ENCODE peak calls at places on chromosomes 6 and 20, in ten cellular contexts. One of them, this sample, is unnamed. For H3K4me1, the result is how much of the 10 kb centered on the place peaks cover.

GRCh38 chr6:154821638-154822037 is 88.4 kb downstream of the SCAF8 start:
- DNase-seq in spleen: no peak
- DNase-seq in suprapubic skin: no peak
- DNase-seq in K562: no peak
- DNase-seq in breast epithelium: no peak
- DNase-seq in upper lobe of left lung: no peak
- DNase-seq in HCT116: no peak
- DNase-seq in stomach: no peak
- DNase-seq in SK-N-SH: no peak
- DNase-seq in transverse colon: no peak
- DNase-seq in this sample: no peak

GRCh38 chr6:22954749-22955385 is 385.5 kb downstream of the HDGFL1 start:
- DNase-seq in spleen: no peak
- DNase-seq in suprapubic skin: no peak
- DNase-seq in K562: no peak
- DNase-seq in breast epithelium: no peak
- DNase-seq in upper lobe of left lung: no peak
- DNase-seq in HCT116: no peak
- DNase-seq in stomach: no peak
- DNase-seq in SK-N-SH: no peak
- DNase-seq in transverse colon: no peak
- DNase-seq in this sample: no peak

GRCh38 chr20:1860446-1860845 is 34.8 kb upstream of the SIRPA start:
- DNase-seq in spleen: no peak
- DNase-seq in suprapubic skin: no peak
- DNase-seq in K562: no peak
- DNase-seq in breast epithelium: no peak
- DNase-seq in upper lobe of left lung: no peak
- DNase-seq in HCT116: no peak
- DNase-seq in stomach: no peak
- DNase-seq in SK-N-SH: no peak
- DNase-seq in transverse colon: no peak
- DNase-seq in this sample: no peak

GRCh38 chr6:96943535-96943934 is 19.0 kb downstream of the KLHL32 start:
- DNase-seq in spleen: no peak
- DNase-seq in suprapubic skin: no peak
- DNase-seq in K562: no peak
- DNase-seq in breast epithelium: no peak
- DNase-seq in upper lobe of left lung: no peak
- DNase-seq in HCT116: no peak
- DNase-seq in stomach: no peak
- DNase-seq in SK-N-SH: no peak
- DNase-seq in transverse colon: no peak
- DNase-seq in this sample: no peak

GRCh38 chr20:59643616-59644061 is 39.3 kb downstream of the PHACTR3 start:
- DNase-seq in spleen: peak
- DNase-seq in suprapubic skin: no peak
- DNase-seq in K562: no peak
- DNase-seq in breast epithelium: no peak
- DNase-seq in upper lobe of left lung: no peak
- DNase-seq in HCT116: no peak
- DNase-seq in stomach: peak
- DNase-seq in SK-N-SH: no peak
- DNase-seq in transverse colon: no peak
- DNase-seq in this sample: peak

GRCh38 chr6:79808846-79809245 is 138.5 kb downstream of the ELOVL4 start:
- DNase-seq in spleen: no peak
- DNase-seq in suprapubic skin: no peak
- DNase-seq in K562: no peak
- DNase-seq in breast epithelium: no peak
- DNase-seq in upper lobe of left lung: no peak
- DNase-seq in HCT116: no peak
- DNase-seq in stomach: no peak
- DNase-seq in SK-N-SH: no peak
- DNase-seq in transverse colon: no peak
- DNase-seq in this sample: no peak

GRCh38 chr6:137813308-137813707 is 53.8 kb upstream of the TNFAIP3 start:
- DNase-seq in spleen: no peak
- DNase-seq in suprapubic skin: no peak
- DNase-seq in K562: no peak
- DNase-seq in breast epithelium: no peak
- DNase-seq in upper lobe of left lung: no peak
- DNase-seq in HCT116: no peak
- DNase-seq in stomach: no peak
- DNase-seq in SK-N-SH: no peak
- DNase-seq in transverse colon: no peak
- DNase-seq in this sample: no peak

GRCh38 chr6:38067263-38067980 is 247.9 kb downstream of the ZFAND3 start:
- DNase-seq in spleen: no peak
- DNase-seq in suprapubic skin: no peak
- DNase-seq in K562: no peak
- DNase-seq in breast epithelium: no peak
- DNase-seq in upper lobe of left lung: no peak
- DNase-seq in HCT116: no peak
- DNase-seq in stomach: no peak
- DNase-seq in SK-N-SH: no peak
- DNase-seq in transverse colon: no peak
- DNase-seq in this sample: no peak

DNA sequence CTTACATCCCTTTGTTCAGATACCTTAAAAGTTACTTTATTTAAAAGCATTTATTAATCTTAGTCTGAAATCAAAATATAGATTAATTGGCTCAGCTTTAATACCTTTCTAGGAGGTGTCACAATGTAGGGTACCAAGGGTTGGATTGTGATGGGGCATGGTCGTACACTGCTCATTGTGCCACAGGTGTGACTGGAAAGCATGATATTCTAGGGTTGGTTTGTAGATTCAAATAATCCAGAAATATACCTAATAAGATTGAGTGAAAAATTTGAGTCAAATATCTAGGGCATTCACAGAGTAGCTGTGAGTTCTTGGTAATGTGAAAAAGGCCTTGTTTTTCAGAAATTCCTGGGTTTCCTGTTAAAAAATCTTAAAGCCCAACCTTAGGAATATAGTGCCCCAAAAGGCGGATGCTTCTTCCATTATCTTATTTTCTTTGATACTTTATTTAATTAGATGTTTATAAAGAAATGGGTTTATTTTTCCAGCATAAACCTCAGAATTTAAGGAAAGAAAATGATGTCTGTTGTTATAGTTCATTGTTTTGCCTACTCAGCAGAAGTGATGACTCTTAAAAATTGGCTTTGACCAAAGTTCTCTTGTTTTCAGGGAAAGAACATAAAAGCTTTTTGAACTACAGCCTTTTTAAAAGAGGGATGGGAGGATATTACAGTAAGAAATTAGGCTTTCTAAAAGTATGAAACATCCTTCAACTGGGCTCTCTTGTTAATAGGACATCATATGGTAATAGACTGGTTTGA is 4.9 kb downstream of the SRSF6 start:
- DNase-seq in spleen: no peak
- DNase-seq in suprapubic skin: no peak
- DNase-seq in K562: no peak
- DNase-seq in breast epithelium: no peak
- DNase-seq in upper lobe of left lung: no peak
- DNase-seq in HCT116: no peak
- DNase-seq in stomach: no peak
- DNase-seq in SK-N-SH: no peak
- DNase-seq in transverse colon: no peak
- DNase-seq in this sample: no peak
- TF ChIP-seq POLR2AphosphoS5 in spleen: no peak
- TF ChIP-seq POLR2AphosphoS5 in suprapubic skin: no peak
- TF ChIP-seq POLR2AphosphoS5 in K562: peak
- TF ChIP-seq POLR2AphosphoS5 in breast epithelium: no peak
- TF ChIP-seq POLR2AphosphoS5 in upper lobe of left lung: no peak
- TF ChIP-seq POLR2AphosphoS5 in HCT116: no peak
- TF ChIP-seq POLR2AphosphoS5 in stomach: no peak
- TF ChIP-seq POLR2AphosphoS5 in SK-N-SH: no peak
- TF ChIP-seq POLR2AphosphoS5 in transverse colon: no peak
- TF ChIP-seq POLR2AphosphoS5 in this sample: no peak

DNA sequence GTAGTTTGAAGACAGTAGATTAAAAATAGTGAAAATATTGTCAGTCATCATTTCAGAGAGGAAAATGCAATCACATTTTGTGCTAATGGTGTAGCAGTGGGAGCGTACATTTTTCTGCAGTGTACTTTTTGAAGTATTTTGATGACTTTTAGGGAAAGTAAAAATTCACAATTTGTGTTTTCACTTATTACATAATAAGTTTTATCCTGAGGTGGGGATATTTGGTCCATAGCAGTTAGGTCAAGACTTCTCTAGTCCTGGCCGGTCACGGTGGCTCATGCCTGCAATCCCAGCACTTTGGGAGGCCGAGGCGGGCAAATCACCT is 122.3 kb downstream of the SASH1 start:
- DNase-seq in spleen: no peak
- DNase-seq in suprapubic skin: no peak
- DNase-seq in K562: no peak
- DNase-seq in breast epithelium: no peak
- DNase-seq in upper lobe of left lung: no peak
- DNase-seq in HCT116: no peak
- DNase-seq in stomach: no peak
- DNase-seq in SK-N-SH: no peak
- DNase-seq in transverse colon: no peak
- DNase-seq in this sample: no peak
- TF ChIP-seq CTCF in spleen: no peak
- TF ChIP-seq CTCF in suprapubic skin: no peak
- TF ChIP-seq CTCF in K562: no peak
- TF ChIP-seq CTCF in breast epithelium: no peak
- TF ChIP-seq CTCF in upper lobe of left lung: no peak
- TF ChIP-seq CTCF in HCT116: no peak
- TF ChIP-seq CTCF in stomach: no peak
- TF ChIP-seq CTCF in SK-N-SH: no peak
- TF ChIP-seq CTCF in transverse colon: no peak
- TF ChIP-seq CTCF in this sample: no peak

GRCh38 chr6:107731422-107732319 is 92.4 kb downstream of the SCML4 start:
- DNase-seq in spleen: no peak
- DNase-seq in suprapubic skin: no peak
- DNase-seq in K562: no peak
- DNase-seq in breast epithelium: no peak
- DNase-seq in upper lobe of left lung: no peak
- DNase-seq in HCT116: no peak
- DNase-seq in stomach: no peak
- DNase-seq in SK-N-SH: no peak
- DNase-seq in transverse colon: peak
- DNase-seq in this sample: no peak

GRCh38 chr6:107732461-107732860 is 91.7 kb downstream of the SCML4 start:
- DNase-seq in spleen: no peak
- DNase-seq in suprapubic skin: no peak
- DNase-seq in K562: no peak
- DNase-seq in breast epithelium: no peak
- DNase-seq in upper lobe of left lung: no peak
- DNase-seq in HCT116: no peak
- DNase-seq in stomach: no peak
- DNase-seq in SK-N-SH: no peak
- DNase-seq in transverse colon: no peak
- DNase-seq in this sample: no peak

GRCh38 chr6:107736713-107737396 is 87.3 kb downstream of the SCML4 start:
- DNase-seq in spleen: no peak
- DNase-seq in suprapubic skin: no peak
- DNase-seq in K562: no peak
- DNase-seq in breast epithelium: no peak
- DNase-seq in upper lobe of left lung: no peak
- DNase-seq in HCT116: no peak
- DNase-seq in stomach: no peak
- DNase-seq in SK-N-SH: no peak
- DNase-seq in transverse colon: no peak
- DNase-seq in this sample: no peak

GRCh38 chr6:107737397-107737793 is 86.7 kb downstream of the SCML4 start:
- DNase-seq in spleen: no peak
- DNase-seq in suprapubic skin: no peak
- DNase-seq in K562: no peak
- DNase-seq in breast epithelium: no peak
- DNase-seq in upper lobe of left lung: no peak
- DNase-seq in HCT116: no peak
- DNase-seq in stomach: no peak
- DNase-seq in SK-N-SH: no peak
- DNase-seq in transverse colon: no peak
- DNase-seq in this sample: no peak

DNA sequence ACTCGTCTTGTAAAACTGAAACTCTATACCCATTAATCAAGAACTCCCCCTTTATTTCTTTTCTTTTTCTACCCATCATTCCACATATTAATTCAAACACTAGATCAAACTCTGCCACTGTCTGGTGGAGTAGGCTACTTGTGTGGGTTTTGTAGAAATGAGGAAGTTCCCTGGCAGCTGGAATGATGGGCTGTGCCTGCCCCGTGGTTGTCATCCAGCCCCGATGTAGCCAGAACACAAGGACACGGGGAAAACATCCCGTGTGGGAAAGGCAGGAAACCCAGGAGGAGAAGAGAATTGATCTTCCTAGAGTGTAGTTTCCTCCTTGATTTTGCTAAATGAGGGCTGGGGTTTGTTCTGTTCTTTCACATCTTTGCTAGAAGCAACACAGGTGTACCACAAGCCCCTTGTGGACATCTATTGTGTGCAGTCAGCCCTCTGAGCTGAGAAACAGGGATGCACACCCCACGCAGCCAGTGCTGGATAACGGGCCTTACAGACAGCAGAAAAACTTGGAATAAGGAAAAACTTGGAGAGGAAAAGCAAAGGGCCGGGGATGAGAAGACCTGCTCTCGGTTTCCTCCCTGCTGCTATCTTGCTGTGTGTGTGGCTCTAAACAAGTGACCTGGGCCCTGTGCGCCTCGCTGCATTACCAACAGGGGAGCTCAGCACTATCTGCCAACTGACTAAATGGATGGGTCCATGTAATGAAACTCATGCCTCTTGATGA is 88.0 kb downstream of the SCML4 start:
- DNase-seq in spleen: no peak
- DNase-seq in suprapubic skin: no peak
- DNase-seq in K562: no peak
- DNase-seq in breast epithelium: no peak
- DNase-seq in upper lobe of left lung: no peak
- DNase-seq in HCT116: no peak
- DNase-seq in stomach: no peak
- DNase-seq in SK-N-SH: no peak
- DNase-seq in transverse colon: no peak
- DNase-seq in this sample: no peak
- H3K4me1 ChIP-seq in spleen: under half
- H3K4me1 ChIP-seq in suprapubic skin: under half
- H3K4me1 ChIP-seq in K562: under half
- H3K4me1 ChIP-seq in breast epithelium: under half
- H3K4me1 ChIP-seq in upper lobe of left lung: under half
- H3K4me1 ChIP-seq in HCT116: under half
- H3K4me1 ChIP-seq in stomach: under half
- H3K4me1 ChIP-seq in SK-N-SH: under half
- H3K4me1 ChIP-seq in transverse colon: under half
- H3K4me1 ChIP-seq in this sample: under half

GRCh38 chr20:24097051-24097450 is 108.5 kb upstream of the GGTLC1 start:
- DNase-seq in spleen: no peak
- DNase-seq in suprapubic skin: no peak
- DNase-seq in K562: no peak
- DNase-seq in breast epithelium: no peak
- DNase-seq in upper lobe of left lung: no peak
- DNase-seq in HCT116: no peak
- DNase-seq in stomach: no peak
- DNase-seq in SK-N-SH: no peak
- DNase-seq in transverse colon: no peak
- DNase-seq in this sample: no peak

GRCh38 chr20:24097506-24098245 is 109.1 kb upstream of the GGTLC1 start:
- DNase-seq in spleen: no peak
- DNase-seq in suprapubic skin: no peak
- DNase-seq in K562: no peak
- DNase-seq in breast epithelium: no peak
- DNase-seq in upper lobe of left lung: no peak
- DNase-seq in HCT116: no peak
- DNase-seq in stomach: no peak
- DNase-seq in SK-N-SH: no peak
- DNase-seq in transverse colon: no peak
- DNase-seq in this sample: no peak

GRCh38 chr20:24095303-24095702 is 106.7 kb upstream of the GGTLC1 start:
- DNase-seq in spleen: no peak
- DNase-seq in suprapubic skin: no peak
- DNase-seq in K562: no peak
- DNase-seq in breast epithelium: no peak
- DNase-seq in upper lobe of left lung: no peak
- DNase-seq in HCT116: no peak
- DNase-seq in stomach: no peak
- DNase-seq in SK-N-SH: no peak
- DNase-seq in transverse colon: no peak
- DNase-seq in this sample: no peak

GRCh38 chr20:24096256-24096655 is 107.7 kb upstream of the GGTLC1 start:
- DNase-seq in spleen: no peak
- DNase-seq in suprapubic skin: no peak
- DNase-seq in K562: no peak
- DNase-seq in breast epithelium: no peak
- DNase-seq in upper lobe of left lung: no peak
- DNase-seq in HCT116: no peak
- DNase-seq in stomach: no peak
- DNase-seq in SK-N-SH: no peak
- DNase-seq in transverse colon: no peak
- DNase-seq in this sample: no peak

DNA sequence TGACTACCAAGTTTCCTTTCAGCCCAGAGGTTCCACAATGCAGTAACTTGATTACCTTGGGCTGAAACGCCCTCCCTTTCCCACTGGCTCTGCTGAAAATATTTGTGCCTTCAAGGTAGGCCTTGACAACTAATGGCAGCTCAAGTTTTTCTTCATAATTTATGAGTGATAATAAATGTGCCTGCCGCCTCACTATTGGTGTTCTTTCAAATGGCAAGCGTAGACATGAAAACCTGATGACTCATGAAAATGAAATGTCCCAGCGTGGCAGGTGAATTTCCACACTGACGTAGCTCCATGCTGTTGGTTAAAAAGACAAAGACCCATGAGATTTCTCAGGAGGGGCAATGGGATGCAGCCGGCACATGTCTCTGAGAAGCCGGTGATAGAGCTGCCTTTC is 107.2 kb upstream of the GGTLC1 start:
- DNase-seq in spleen: no peak
- DNase-seq in suprapubic skin: no peak
- DNase-seq in K562: no peak
- DNase-seq in breast epithelium: no peak
- DNase-seq in upper lobe of left lung: no peak
- DNase-seq in HCT116: no peak
- DNase-seq in stomach: no peak
- DNase-seq in SK-N-SH: no peak
- DNase-seq in transverse colon: no peak
- DNase-seq in this sample: no peak
- TF ChIP-seq POLR2AphosphoS5 in spleen: no peak
- TF ChIP-seq POLR2AphosphoS5 in suprapubic skin: no peak
- TF ChIP-seq POLR2AphosphoS5 in K562: no peak
- TF ChIP-seq POLR2AphosphoS5 in breast epithelium: no peak
- TF ChIP-seq POLR2AphosphoS5 in upper lobe of left lung: no peak
- TF ChIP-seq POLR2AphosphoS5 in HCT116: no peak
- TF ChIP-seq POLR2AphosphoS5 in stomach: no peak
- TF ChIP-seq POLR2AphosphoS5 in SK-N-SH: no peak
- TF ChIP-seq POLR2AphosphoS5 in transverse colon: no peak
- TF ChIP-seq POLR2AphosphoS5 in this sample: no peak